ENCODE peak calls at places on chromosome 16, in four cellular contexts. N is H1, I is GM12878, T is HepG2. R is an unnamed sample.

GRCh38 chr16:15650698-15651161 is 685 bp downstream of the NDE1 start:
- DNase-seq in N (no peak), T (no peak), I (no peak), R (peak)

GRCh38 chr16:29816694-29817441 is 916 bp downstream of the PAGR1 start:
- DNase-seq in T (peak), I (no peak), N (peak), R (peak)

GRCh38 chr16:85475691-85476300 is 137.3 kb upstream of the GSE1 start:
- DNase-seq in I (no peak), T (no peak), N (no peak), R (no peak)

GRCh38 chr16:86994651-86995171 is 322.5 kb downstream of the C16orf95 start:
- DNase-seq in N (no peak), T (no peak), I (no peak), R (no peak)

GRCh38 chr16:72763927-72764628 is 283.9 kb downstream of the ZFHX3 start:
- DNase-seq in T (no peak), I (peak), N (no peak), R (no peak)

GRCh38 chr16:81623365-81624102 is 155.6 kb upstream of the PLCG2 start:
- DNase-seq in I (peak), T (peak), N (no peak), R (no peak)

GRCh38 chr16:66165879-66166278 is 200.6 kb upstream of the CDH5 start:
- DNase-seq in I (no peak), T (no peak), N (no peak), R (no peak)

GRCh38 chr16:73202176-73202729 is 154.3 kb upstream of the ZFHX3 start:
- DNase-seq in T (peak), I (no peak), N (no peak), R (no peak)

GRCh38 chr16:70745536-70746025 is 55.4 kb downstream of the VAC14 start:
- DNase-seq in I (no peak), T (no peak), N (no peak), R (no peak)

GRCh38 chr16:24816688-24817087 is 29.1 kb upstream of the SLC5A11 start:
- DNase-seq in T (no peak), I (no peak), N (no peak), R (no peak)

GRCh38 chr16:28846933-28847273 is 755 bp upstream of the TUFM start:
- DNase-seq in T (no peak), I (no peak), N (no peak), R (no peak)

GRCh38 chr16:88316941-88317618 is 65.7 kb upstream of the ZNF469 start:
- DNase-seq in N (no peak), I (no peak), T (no peak), R (no peak)

GRCh38 chr16:85258616-85259015 is 146.3 kb upstream of the CIBAR2 start:
- DNase-seq in T (no peak), N (no peak), I (no peak), R (no peak)

GRCh38 chr16:83253526-83253925 is 554.3 kb upstream of the HSBP1 start:
- DNase-seq in T (no peak), I (no peak), N (no peak), R (no peak)

GRCh38 chr16:17225551-17225950 is 245.2 kb downstream of the XYLT1 start:
- DNase-seq in I (no peak), T (no peak), N (no peak), R (no peak)

GRCh38 chr16:87690911-87691685 is 74.7 kb downstream of the KLHDC4 start:
- DNase-seq in N (no peak), T (no peak), I (no peak), R (no peak)

GRCh38 chr16:72042157-72042660 is 12.1 kb upstream of the HP start:
- DNase-seq in I (no peak), T (peak), N (no peak), R (no peak)

GRCh38 chr16:88352261-88353200 is 30.2 kb upstream of the ZNF469 start:
- DNase-seq in N (no peak), T (no peak), I (no peak), R (no peak)

GRCh38 chr16:57775661-57776469 is 26.4 kb downstream of the KIFC3 start:
- DNase-seq in I (no peak), N (peak), T (peak), R (peak)

GRCh38 chr16:84330685-84331050 is 36.0 kb downstream of the WFDC1 start:
- DNase-seq in I (no peak), T (no peak), N (no peak), R (no peak)

GRCh38 chr16:89897204-89897603 is 21.5 kb upstream of the MC1R start:
- DNase-seq in I (no peak), T (no peak), N (no peak), R (no peak)

GRCh38 chr16:65598626-65599025 is 476.8 kb upstream of the CDH11 start:
- DNase-seq in T (no peak), I (no peak), N (no peak), R (no peak)

GRCh38 chr16:69123894-69124293 is 8.5 kb downstream of the CHTF8 start:
- DNase-seq in N (no peak), T (peak), I (no peak), R (peak)

GRCh38 chr16:66387817-66388332 is 21.4 kb downstream of the CDH5 start:
- DNase-seq in I (no peak), T (peak), N (no peak), R (no peak)

GRCh38 chr16:69166221-69166833 is 20.6 kb upstream of the SNTB2 start:
- DNase-seq in I (no peak), N (no peak), T (no peak), R (no peak)

GRCh38 chr16:62692685-62693084 is 656.4 kb upstream of the CDH8 start:
- DNase-seq in N (no peak), T (no peak), I (peak), R (no peak)

GRCh38 chr16:66354321-66354854 is 12.1 kb upstream of the CDH5 start:
- DNase-seq in I (no peak), T (no peak), N (no peak), R (no peak)

GRCh38 chr16:24721830-24722238 is 7.6 kb upstream of the TNRC6A start:
- DNase-seq in I (no peak), N (no peak), T (no peak), R (no peak)

GRCh38 chr16:86099326-86099725 is 200.4 kb downstream of the IRF8 start:
- DNase-seq in I (no peak), T (no peak), N (no peak), R (no peak)

GRCh38 chr16:65547799-65548446 is 426.1 kb upstream of the CDH11 start:
- DNase-seq in N (no peak), T (no peak), I (no peak), R (no peak)

GRCh38 chr16:6019490-6019991 is 921.9 kb upstream of the EEF2KMT start:
- DNase-seq in T (no peak), N (peak), I (no peak), R (no peak)

GRCh38 chr16:48353565-48354163 is 31.5 kb downstream of the SIAH1 start:
- DNase-seq in N (peak), I (peak), T (peak), R (peak)

GRCh38 chr16:13873835-13874438 is 46.0 kb upstream of the ERCC4 start:
- DNase-seq in N (peak), T (peak), I (no peak), R (peak)

GRCh38 chr16:68969338-68969737 is 126.0 kb downstream of the TANGO6 start:
- DNase-seq in N (no peak), T (no peak), I (no peak), R (no peak)

GRCh38 chr16:539901-540530 is 12.5 kb downstream of the CAPN15 start:
- DNase-seq in I (no peak), N (no peak), T (no peak), R (no peak)
- TF ChIP-seq SP1 in I (no peak), N (no peak), T (no peak), R (no peak)

GRCh38 chr16:75074415-75074793 is 42.2 kb downstream of the LDHD start:
- DNase-seq in I (no peak), N (no peak), T (no peak), R (no peak)

GRCh38 chr16:75072239-75072947 is 44.2 kb downstream of the LDHD start:
- DNase-seq in N (no peak), I (no peak), T (no peak), R (no peak)

GRCh38 chr16:75073551-75074414 is 42.8 kb downstream of the LDHD start:
- DNase-seq in N (no peak), T (no peak), I (no peak), R (no peak)

GRCh38 chr16:75075688-75076268 is 40.8 kb downstream of the LDHD start:
- DNase-seq in I (no peak), T (no peak), N (no peak), R (no peak)

DNA sequence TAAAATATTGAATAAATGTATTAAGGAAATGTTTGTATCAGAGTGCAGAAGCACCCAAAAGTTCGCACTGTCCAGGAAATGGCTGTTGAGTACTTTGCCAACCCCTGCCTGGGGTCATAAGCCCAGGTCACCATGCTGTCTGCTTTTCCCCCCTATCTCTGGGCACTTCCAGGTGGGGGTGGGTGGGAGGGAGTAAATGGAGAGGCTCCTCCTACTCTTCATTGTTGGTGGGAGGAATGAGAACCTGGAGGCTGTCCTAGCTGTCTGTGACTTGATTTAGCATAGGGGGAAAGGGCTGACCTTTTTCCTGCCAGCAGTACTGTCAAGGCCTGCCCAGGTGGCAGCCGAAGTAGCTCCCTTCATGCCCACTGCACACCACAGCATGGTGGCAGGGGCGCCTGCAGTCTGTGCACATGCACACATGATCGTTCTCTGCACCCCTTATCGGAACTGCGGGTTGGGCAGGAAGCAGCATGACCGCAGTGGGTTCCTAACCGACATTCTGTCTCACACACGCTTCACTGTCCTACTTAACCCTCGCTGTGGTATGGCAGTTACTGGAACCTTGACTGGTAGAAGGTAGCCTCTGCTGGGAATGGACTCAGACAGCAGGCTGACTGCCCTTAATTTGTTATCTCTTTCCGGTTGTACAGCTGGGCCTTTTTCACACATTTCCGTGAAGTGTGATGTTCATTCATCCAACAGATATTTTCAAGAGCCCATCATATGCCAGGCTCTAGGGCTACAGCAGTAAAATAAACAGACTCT is 41.5 kb downstream of the LDHD start:
- DNase-seq in T (no peak), I (peak), N (no peak), R (no peak)
- TF ChIP-seq SUZ12 in T (no peak), I (no peak), N (no peak), R (no peak)

GRCh38 chr16:52252680-52253079 is 294.3 kb downstream of the TOX3 start:
- DNase-seq in N (no peak), I (no peak), T (no peak), R (no peak)

GRCh38 chr16:52256310-52257078 is 290.4 kb downstream of the TOX3 start:
- DNase-seq in N (no peak), T (no peak), I (no peak), R (no peak)

GRCh38 chr16:52247737-52248136 is 299.2 kb downstream of the TOX3 start:
- DNase-seq in T (no peak), N (no peak), I (no peak), R (no peak)

GRCh38 chr16:52254753-52255152 is 292.2 kb downstream of the TOX3 start:
- DNase-seq in T (no peak), I (no peak), N (no peak), R (no peak)

GRCh38 chr16:52251495-52251894 is 295.4 kb downstream of the TOX3 start:
- DNase-seq in N (no peak), T (no peak), I (no peak), R (no peak)
- TF ChIP-seq SP1 in N (no peak), T (no peak), I (no peak), R (no peak)

GRCh38 chr16:31458073-31458834 is 1.0 kb upstream of the ARMC5 start:
- DNase-seq in T (peak), N (peak), I (no peak), R (no peak)
- TF ChIP-seq SUZ12 in T (no peak), N (no peak), I (no peak), R (no peak)

GRCh38 chr16:55501549-55502322 is 7.1 kb upstream of the LPCAT2 start:
- DNase-seq in I (no peak), T (no peak), N (peak), R (peak)
- TF ChIP-seq SP1 in I (no peak), T (no peak), N (no peak), R (no peak)

GRCh38 chr16:50662306-50662940 is 18.7 kb downstream of the SNX20 start:
- DNase-seq in N (no peak), T (no peak), I (no peak), R (no peak)
- TF ChIP-seq SUZ12 in N (no peak), T (no peak), I (no peak), R (no peak)

GRCh38 chr16:27234171-27234570 is 30.8 kb downstream of the KDM8 start:
- DNase-seq in N (no peak), I (no peak), T (no peak), R (no peak)

GRCh38 chr16:27234603-27235002 is 31.3 kb downstream of the KDM8 start:
- DNase-seq in I (no peak), N (no peak), T (no peak), R (no peak)

GRCh38 chr16:27235938-27236245 is 32.6 kb downstream of the KDM8 start:
- DNase-seq in T (no peak), I (no peak), N (no peak), R (no peak)

GRCh38 chr16:27236635-27237228 is 31.8 kb downstream of the NSMCE1 start:
- DNase-seq in I (no peak), T (no peak), N (no peak), R (no peak)

DNA sequence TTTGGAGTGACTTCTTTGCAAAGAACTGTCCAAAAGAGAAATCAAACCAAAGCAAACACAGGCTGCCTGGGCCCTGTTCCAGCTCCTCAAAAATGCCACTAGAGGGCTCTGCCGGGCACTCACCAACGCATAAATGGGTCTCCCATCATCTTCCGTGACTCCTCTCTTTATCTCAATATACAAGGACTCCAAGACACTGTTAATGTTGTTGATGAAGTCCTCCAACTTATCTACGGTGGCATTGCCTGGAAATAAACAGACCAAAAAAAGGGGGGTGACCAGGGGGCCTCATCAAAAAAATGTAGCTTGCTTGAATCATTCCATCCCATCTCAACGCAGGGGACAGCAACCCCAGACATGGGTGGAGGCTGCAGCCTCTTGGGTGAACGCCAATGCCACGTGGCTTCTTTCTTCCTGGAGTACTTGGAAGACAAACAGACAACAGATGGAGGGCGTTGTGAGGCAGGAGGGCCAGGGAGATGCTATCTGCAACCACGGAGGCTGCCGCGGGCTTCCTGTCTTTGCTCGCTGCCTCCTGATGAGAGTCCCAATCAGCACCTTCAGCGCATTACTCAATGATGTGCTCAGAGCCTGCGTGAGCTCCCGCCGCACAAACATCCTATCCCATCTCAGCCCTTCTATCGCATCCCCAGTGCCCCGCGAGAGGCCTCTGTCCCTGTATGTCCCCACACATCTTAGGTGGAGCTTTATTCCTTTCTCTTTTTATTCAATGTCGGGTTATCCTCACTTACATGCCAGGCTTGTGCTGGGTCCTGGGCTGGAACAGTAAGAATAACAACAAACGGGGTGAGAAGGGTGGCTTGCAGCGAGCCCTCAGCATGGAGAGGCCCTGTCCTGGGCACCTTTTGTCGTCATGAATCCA is 32.0 kb downstream of the KDM8 start:
- DNase-seq in I (peak), T (peak), N (no peak), R (peak)
- TF ChIP-seq SP1 in I (no peak), T (no peak), N (no peak), R (no peak)

DNA sequence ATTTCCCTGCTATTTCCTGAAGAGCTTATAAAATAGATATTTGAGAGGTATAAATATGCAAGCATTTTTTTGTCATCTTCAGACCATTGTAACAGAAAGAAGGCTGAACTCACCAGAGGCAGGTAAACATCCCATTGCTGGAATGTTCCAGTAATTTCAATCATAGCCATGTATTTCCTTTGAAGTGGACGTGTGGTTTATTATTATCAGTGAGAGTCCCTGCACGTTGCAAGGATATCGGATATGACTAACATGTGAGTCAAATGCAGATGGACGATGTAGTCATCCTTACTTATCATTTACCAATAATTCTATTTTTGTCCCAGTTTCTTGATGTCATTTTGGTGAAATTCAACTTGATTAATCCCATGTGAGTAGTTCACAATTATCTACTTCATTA is 89.3 kb downstream of the VAT1L start:
- DNase-seq in I (no peak), T (peak), N (no peak), R (no peak)
- TF ChIP-seq SUZ12 in I (no peak), T (no peak), N (no peak), R (no peak)

DNA sequence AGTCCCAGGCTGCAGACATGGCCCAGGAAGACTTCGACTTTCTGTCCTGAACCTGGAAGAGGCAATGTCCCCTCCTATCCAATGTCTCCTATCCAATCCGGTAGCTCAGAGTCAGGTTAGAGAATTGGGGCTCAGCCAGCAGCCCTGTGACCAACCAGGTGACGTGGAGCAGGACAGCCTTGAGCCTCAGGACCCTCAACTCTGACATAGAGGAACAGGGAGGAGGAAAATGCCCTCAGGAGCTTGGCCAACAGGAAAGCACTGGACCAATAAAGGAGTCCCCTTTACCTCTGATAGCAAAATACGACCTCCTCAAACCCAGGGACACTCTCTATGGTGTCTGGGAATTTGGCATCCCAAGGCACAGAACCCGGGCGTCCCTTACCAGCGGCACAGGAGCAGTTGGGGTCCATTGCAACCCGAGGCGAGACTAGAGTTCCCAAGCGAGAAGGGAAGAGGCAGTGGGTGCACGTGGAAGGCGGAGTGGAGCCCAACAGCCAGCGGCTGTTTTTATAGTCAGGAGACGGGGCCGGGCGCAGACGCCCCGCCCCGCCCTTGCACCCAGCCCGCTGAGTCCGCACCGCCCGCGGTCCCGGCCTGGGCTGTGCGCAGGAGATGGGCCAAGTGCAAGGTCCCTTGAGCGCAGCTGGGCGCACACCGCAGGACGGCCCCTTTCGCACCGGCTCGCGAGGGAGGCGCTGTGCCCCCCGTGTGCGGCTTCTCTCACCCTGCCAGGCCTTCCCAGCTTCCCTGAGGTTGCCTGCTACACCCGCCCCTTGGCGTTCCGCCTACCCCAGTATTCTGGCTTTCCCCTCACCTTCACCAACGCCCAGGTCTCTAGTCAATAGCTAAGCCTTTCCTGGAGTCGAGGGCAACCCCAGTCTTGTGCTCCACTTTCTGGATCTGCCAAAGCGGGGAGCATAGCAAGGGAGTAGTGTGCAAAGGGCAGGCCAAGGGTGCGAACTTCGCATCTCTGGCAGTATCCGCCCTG is at the start of gene MT1G:
- DNase-seq in N (peak), T (peak), I (no peak), R (no peak)
- TF ChIP-seq SP1 in N (no peak), T (no peak), I (no peak), R (no peak)

GRCh38 chr16:3878610-3879009 is 1.9 kb downstream of the CREBBP start:
- DNase-seq in N (no peak), T (no peak), I (no peak), R (no peak)
- TF ChIP-seq SUZ12 in N (no peak), T (no peak), I (no peak), R (no peak)

R was measured in HEK293T.